ENCODE peak calls at places on chromosomes 16 and 17, in seven cellular contexts. J is GM23338, U is MM.1S, F is GM23248, X is hepatocyte, C is HCT116, R is SK-N-SH. S is an unnamed sample.
A peak's percentile ranks its signal among the peaks of the same experiment; 100 is the strongest.

GRCh38 chr17:40251576-40251975 is 32.5 kb downstream of the WIPF2 start:
- DNase-seq in J (no peak), F (peak; percentile 96), C (peak; percentile 78), R (no peak), X (peak; percentile 78), U (no peak), S (no peak)

GRCh38 chr17:40956401-40957254 is 10.1 kb downstream of the KRT39 start:
- DNase-seq in X (peak; percentile 37), J (no peak), C (peak; percentile 98), F (peak; percentile 90), U (no peak), R (no peak), S (no peak)

GRCh38 chr17:59427425-59427921 is 96.0 kb downstream of the YPEL2 start:
- DNase-seq in J (no peak), X (no peak), C (no peak), U (no peak), R (no peak), F (peak; percentile 88), S (no peak)

GRCh38 chr16:84548971-84549844 is 44.7 kb upstream of the MEAK7 start:
- DNase-seq in R (peak; percentile 30), F (no peak), X (no peak), U (no peak), C (no peak), J (no peak), S (no peak)

GRCh38 chr17:49249292-49249794 is 18.8 kb upstream of the PHOSPHO1 start:
- DNase-seq in F (peak; percentile 65), J (no peak), X (no peak), C (no peak), R (no peak), U (no peak), S (no peak)

GRCh38 chr16:84183572-84183875 is 3.3 kb downstream of the TAF1C start:
- DNase-seq in C (no peak), F (no peak), R (no peak), U (no peak), X (no peak), J (no peak), S (no peak)

GRCh38 chr17:30222741-30223175 is 12.7 kb downstream of the SLC6A4 start:
- DNase-seq in R (no peak), J (no peak), F (no peak), U (no peak), X (peak; percentile 43), C (no peak), S (no peak)

GRCh38 chr16:62939687-62940086 is 903.4 kb upstream of the CDH8 start:
- DNase-seq in R (no peak), C (no peak), F (no peak), U (no peak), J (no peak), X (no peak), S (no peak)

GRCh38 chr16:2692251-2692947 is 10.1 kb downstream of the KCTD5 start:
- DNase-seq in R (no peak), X (no peak), U (no peak), C (no peak), F (no peak), J (peak; percentile 18), S (no peak)

GRCh38 chr16:80263181-80263823 is 277.5 kb upstream of the DYNLRB2 start:
- DNase-seq in U (no peak), F (no peak), J (no peak), R (peak; percentile 12), X (no peak), C (no peak), S (no peak)

GRCh38 chr16:80027007-80027965 is 426.7 kb upstream of the MAF start:
- DNase-seq in X (peak; percentile 94), F (peak; percentile 88), C (no peak), J (peak; percentile 35), R (no peak), U (no peak), S (no peak)

GRCh38 chr16:13919330-13919682 is 648 bp upstream of the ERCC4 start:
- DNase-seq in F (peak; percentile 70), J (peak; percentile 47), U (peak; percentile 66), X (peak; percentile 56), R (peak; percentile 40), C (peak; percentile 51), S (peak; percentile 59)

GRCh38 chr16:31411024-31411845 is 16.9 kb downstream of the COX6A2 start:
- DNase-seq in U (no peak), X (no peak), R (no peak), C (no peak), F (peak; percentile 6), J (no peak), S (no peak)

GRCh38 chr17:32523827-32524552 is 37.2 kb downstream of the CDK5R1 start:
- DNase-seq in R (no peak), X (no peak), F (no peak), J (no peak), U (peak; percentile 65), C (no peak), S (peak; percentile 68)

GRCh38 chr17:45273551-45273957 is 11.7 kb upstream of the SPATA32 start:
- DNase-seq in R (no peak), C (no peak), J (no peak), X (no peak), F (peak; percentile 33), U (no peak), S (no peak)

GRCh38 chr16:72036098-72036497 is 18.2 kb upstream of the HP start:
- DNase-seq in J (peak; percentile 20), X (no peak), F (no peak), U (no peak), R (no peak), C (no peak), S (no peak)

GRCh38 chr17:35312790-35313711 is 60.4 kb downstream of the SLFN11 start:
- DNase-seq in C (peak; percentile 37), U (peak; percentile 78), R (peak; percentile 52), J (peak; percentile 85), F (peak; percentile 77), X (peak; percentile 77), S (peak; percentile 66)

DNA sequence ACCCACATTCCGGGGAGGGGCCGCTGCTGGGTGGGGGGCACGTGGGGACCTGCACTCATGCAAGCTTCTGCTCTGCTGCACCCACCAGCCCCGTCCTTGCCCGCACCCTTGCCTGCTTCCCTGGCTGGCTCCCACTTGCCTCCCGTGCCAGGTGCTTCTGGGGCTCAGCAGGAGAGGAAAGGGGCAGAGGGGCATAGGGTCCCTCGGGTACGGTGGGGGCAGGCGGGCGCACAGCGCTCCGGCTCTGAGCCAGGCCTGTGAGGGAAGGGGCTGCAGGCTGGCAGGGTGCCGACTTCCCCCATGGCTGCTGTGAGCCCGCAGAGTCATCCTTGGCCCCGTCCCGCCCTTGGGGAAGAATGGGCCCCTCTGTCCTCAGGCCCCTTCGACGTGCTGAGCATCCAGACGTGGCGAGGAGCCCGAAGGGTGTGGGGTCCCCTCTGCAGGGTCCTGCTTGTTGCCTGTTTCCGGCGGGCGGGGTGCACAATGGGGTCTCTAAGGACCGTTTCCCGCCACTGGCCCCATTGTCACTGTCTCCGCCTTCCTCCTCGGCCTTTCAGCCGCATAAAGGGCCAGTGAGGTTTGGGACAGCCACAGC is 2.8 kb downstream of the METRN start:
- DNase-seq in C (no peak), U (no peak), X (no peak), J (no peak), R (no peak), F (no peak), S (no peak)
- H3K4me1 ChIP-seq in C (peaks cover 36% of the 10 kb centered on the region), U (peaks cover 16% of the 10 kb centered on the region), X (peaks cover 25% of the 10 kb centered on the region), J (peaks cover 12% of the 10 kb centered on the region), R (peaks cover 12% of the 10 kb centered on the region), F (peaks cover 4% of the 10 kb centered on the region), S (peaks cover 50% of the 10 kb centered on the region)

GRCh38 chr16:19863990-19864389 is 20.7 kb downstream of the GPRC5B start:
- DNase-seq in R (no peak), C (no peak), F (no peak), U (no peak), X (no peak), J (no peak), S (no peak)
- TF ChIP-seq EZH2phosphoT487 in R (no peak), C (no peak), F (no peak), U (no peak), X (no peak), J (no peak), S (no peak)

GRCh38 chr17:50867856-50868438 is 1.8 kb upstream of the TOB1 start:
- DNase-seq in X (no peak), J (no peak), C (no peak), F (no peak), U (no peak), R (no peak), S (no peak)

GRCh38 chr17:50865868-50866260 is 290 bp downstream of the TOB1 start:
- DNase-seq in C (no peak), X (no peak), J (no peak), U (no peak), R (no peak), F (no peak), S (no peak)

GRCh38 chr17:50868594-50868993 is 2.4 kb upstream of the TOB1 start:
- DNase-seq in U (no peak), R (no peak), F (no peak), X (no peak), J (no peak), C (no peak), S (no peak)

GRCh38 chr17:50866261-50866949 is at the start of gene TOB1:
- DNase-seq in X (peak; percentile 99), C (peak; percentile 96), R (peak; percentile 99), J (peak; percentile 97), U (peak; percentile 97), F (peak; percentile 98), S (peak; percentile 95)

DNA sequence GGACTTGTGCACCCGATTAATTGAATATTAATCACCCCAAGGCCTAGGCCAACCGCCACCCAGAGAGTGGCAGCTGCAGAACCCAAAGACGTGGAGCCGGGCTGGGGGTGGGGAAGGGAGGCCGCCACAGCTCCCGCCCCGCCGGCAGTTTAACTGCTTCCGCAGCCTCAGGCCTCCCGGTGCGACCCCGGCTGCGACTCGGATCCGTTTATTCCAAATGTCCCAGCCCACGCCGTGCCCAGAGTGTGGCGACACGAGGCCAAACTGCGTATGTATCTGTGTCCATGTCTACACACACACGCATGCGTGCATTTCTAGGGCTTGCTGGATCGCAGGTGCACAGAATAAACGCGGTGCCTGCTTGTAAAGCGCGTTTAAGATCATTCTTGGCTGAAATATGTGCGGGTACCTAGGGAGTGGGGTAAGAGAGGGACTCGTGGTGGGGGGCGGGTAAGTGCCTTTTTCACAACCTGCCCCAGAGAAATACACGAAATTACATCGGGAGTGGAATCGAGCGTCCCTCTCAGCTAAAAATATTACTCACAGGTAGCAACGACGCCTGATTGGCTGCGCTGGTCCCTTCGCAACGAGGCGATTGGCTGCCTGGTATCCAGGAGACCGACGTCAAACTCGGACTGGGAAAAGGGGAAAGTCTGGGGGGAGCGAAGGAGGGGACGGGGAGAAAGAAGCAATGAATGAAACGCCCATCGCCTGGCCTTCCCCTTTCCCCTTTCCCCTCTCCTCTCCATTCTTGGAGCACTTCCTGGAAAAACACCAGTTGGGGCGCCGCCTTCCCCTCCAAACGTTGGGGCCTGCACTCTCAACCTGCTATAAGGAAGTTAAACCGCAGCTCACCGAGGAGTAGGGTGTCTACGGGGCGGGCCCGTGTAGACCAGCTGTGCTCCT is 1.0 kb upstream of the TOB1 start:
- DNase-seq in C (peak; percentile 97), U (peak; percentile 95), X (peak; percentile 97), J (peak; percentile 98), R (peak; percentile 89), F (peak; percentile 96), S (peak; percentile 92)
- H3K4me1 ChIP-seq in C (peaks cover 17% of the 10 kb centered on the region), U (peaks cover 22% of the 10 kb centered on the region), X (peaks cover 23% of the 10 kb centered on the region), J (peaks cover 17% of the 10 kb centered on the region), R (peaks cover 7% of the 10 kb centered on the region), F (peaks cover 26% of the 10 kb centered on the region), S (peaks cover 16% of the 10 kb centered on the region)

GRCh38 chr17:78474631-78475146 is 96.2 kb downstream of the PGS1 start:
- DNase-seq in J (no peak), C (no peak), R (no peak), X (no peak), U (peak; percentile 99), F (no peak), S (no peak)
- TF ChIP-seq EZH2phosphoT487 in J (no peak), C (no peak), R (no peak), X (no peak), U (no peak), F (no peak), S (no peak)

S was measured in OCI-LY7.